ENCODE peak calls at places on chromosomes 12 and 14, in six cellular contexts. One of them, this sample, is unnamed. For H3K27me3, the result is how much of the 10 kb centered on the place peaks cover.

GRCh38 chr12:110254971-110255540 is 26.0 kb upstream of the ATP2A2 start:
- DNase-seq in GM12878: no peak
- DNase-seq in cardiac muscle cell: no peak
- DNase-seq in aorta: no peak
- DNase-seq in effector memory CD4-positive, alpha-beta T cell: no peak
- DNase-seq in mammary epithelial cell: no peak
- DNase-seq in this sample: no peak

GRCh38 chr14:35742448-35742847 is 66.6 kb downstream of the RALGAPA1 start:
- DNase-seq in GM12878: no peak
- DNase-seq in effector memory CD4-positive, alpha-beta T cell: no peak
- DNase-seq in cardiac muscle cell: no peak
- DNase-seq in mammary epithelial cell: no peak
- DNase-seq in aorta: no peak
- DNase-seq in this sample: no peak

GRCh38 chr12:122062832-122063690 is 15.5 kb upstream of the MLXIP start:
- DNase-seq in mammary epithelial cell: peak
- DNase-seq in aorta: peak
- DNase-seq in effector memory CD4-positive, alpha-beta T cell: no peak
- DNase-seq in cardiac muscle cell: peak
- DNase-seq in GM12878: no peak
- DNase-seq in this sample: peak

GRCh38 chr14:50839048-50839447 is 8.1 kb upstream of the NIN start:
- DNase-seq in cardiac muscle cell: no peak
- DNase-seq in aorta: no peak
- DNase-seq in GM12878: no peak
- DNase-seq in effector memory CD4-positive, alpha-beta T cell: no peak
- DNase-seq in mammary epithelial cell: peak
- DNase-seq in this sample: no peak

GRCh38 chr12:108884116-108885012 is 4.5 kb downstream of the DAO start:
- DNase-seq in effector memory CD4-positive, alpha-beta T cell: peak
- DNase-seq in mammary epithelial cell: peak
- DNase-seq in cardiac muscle cell: peak
- DNase-seq in GM12878: no peak
- DNase-seq in aorta: peak
- DNase-seq in this sample: peak

GRCh38 chr14:66507181-66507721 is 696 bp upstream of the GPHN start:
- DNase-seq in GM12878: no peak
- DNase-seq in cardiac muscle cell: no peak
- DNase-seq in mammary epithelial cell: no peak
- DNase-seq in effector memory CD4-positive, alpha-beta T cell: no peak
- DNase-seq in aorta: no peak
- DNase-seq in this sample: no peak

GRCh38 chr12:25592725-25593495 is 39.8 kb upstream of the LMNTD1 start:
- DNase-seq in aorta: no peak
- DNase-seq in mammary epithelial cell: no peak
- DNase-seq in cardiac muscle cell: no peak
- DNase-seq in GM12878: no peak
- DNase-seq in effector memory CD4-positive, alpha-beta T cell: no peak
- DNase-seq in this sample: no peak

GRCh38 chr12:29149691-29150382 is 759 bp downstream of the FAR2 start:
- DNase-seq in aorta: peak
- DNase-seq in mammary epithelial cell: no peak
- DNase-seq in effector memory CD4-positive, alpha-beta T cell: no peak
- DNase-seq in cardiac muscle cell: no peak
- DNase-seq in GM12878: no peak
- DNase-seq in this sample: no peak

GRCh38 chr12:23674064-23674463 is 275.4 kb downstream of the SOX5 start:
- DNase-seq in GM12878: no peak
- DNase-seq in mammary epithelial cell: no peak
- DNase-seq in effector memory CD4-positive, alpha-beta T cell: no peak
- DNase-seq in aorta: no peak
- DNase-seq in cardiac muscle cell: no peak
- DNase-seq in this sample: no peak
- H3K27me3 ChIP-seq in GM12878: under half
- H3K27me3 ChIP-seq in mammary epithelial cell: under half
- H3K27me3 ChIP-seq in effector memory CD4-positive, alpha-beta T cell: under half
- H3K27me3 ChIP-seq in aorta: under half
- H3K27me3 ChIP-seq in cardiac muscle cell: under half
- H3K27me3 ChIP-seq in this sample: under half

GRCh38 chr12:95986635-95987535 is 9.3 kb downstream of the HAL start:
- DNase-seq in mammary epithelial cell: no peak
- DNase-seq in GM12878: no peak
- DNase-seq in cardiac muscle cell: no peak
- DNase-seq in aorta: no peak
- DNase-seq in effector memory CD4-positive, alpha-beta T cell: no peak
- DNase-seq in this sample: no peak
- H3K27me3 ChIP-seq in mammary epithelial cell: under half
- H3K27me3 ChIP-seq in GM12878: under half
- H3K27me3 ChIP-seq in cardiac muscle cell: under half
- H3K27me3 ChIP-seq in aorta: under half
- H3K27me3 ChIP-seq in effector memory CD4-positive, alpha-beta T cell: under half
- H3K27me3 ChIP-seq in this sample: under half

GRCh38 chr12:49293056-49293956 is 1.6 kb upstream of the PRPH start:
- DNase-seq in cardiac muscle cell: peak
- DNase-seq in GM12878: no peak
- DNase-seq in effector memory CD4-positive, alpha-beta T cell: no peak
- DNase-seq in mammary epithelial cell: no peak
- DNase-seq in aorta: peak
- DNase-seq in this sample: peak
- H3K27me3 ChIP-seq in cardiac muscle cell: half or more
- H3K27me3 ChIP-seq in GM12878: under half
- H3K27me3 ChIP-seq in effector memory CD4-positive, alpha-beta T cell: under half
- H3K27me3 ChIP-seq in mammary epithelial cell: under half
- H3K27me3 ChIP-seq in aorta: under half
- H3K27me3 ChIP-seq in this sample: under half

GRCh38 chr14:76759589-76759988 is 1.7 kb upstream of the VASH1 start:
- DNase-seq in aorta: no peak
- DNase-seq in GM12878: no peak
- DNase-seq in cardiac muscle cell: no peak
- DNase-seq in mammary epithelial cell: no peak
- DNase-seq in effector memory CD4-positive, alpha-beta T cell: no peak
- DNase-seq in this sample: no peak
- H3K27me3 ChIP-seq in aorta: under half
- H3K27me3 ChIP-seq in GM12878: under half
- H3K27me3 ChIP-seq in cardiac muscle cell: under half
- H3K27me3 ChIP-seq in mammary epithelial cell: under half
- H3K27me3 ChIP-seq in effector memory CD4-positive, alpha-beta T cell: under half
- H3K27me3 ChIP-seq in this sample: under half

GRCh38 chr12:53739285-53740129 is 12.3 kb upstream of the CALCOCO1 start:
- DNase-seq in GM12878: no peak
- DNase-seq in mammary epithelial cell: no peak
- DNase-seq in effector memory CD4-positive, alpha-beta T cell: no peak
- DNase-seq in aorta: no peak
- DNase-seq in cardiac muscle cell: no peak
- DNase-seq in this sample: no peak
- H3K27me3 ChIP-seq in GM12878: under half
- H3K27me3 ChIP-seq in mammary epithelial cell: under half
- H3K27me3 ChIP-seq in effector memory CD4-positive, alpha-beta T cell: under half
- H3K27me3 ChIP-seq in aorta: under half
- H3K27me3 ChIP-seq in cardiac muscle cell: half or more
- H3K27me3 ChIP-seq in this sample: under half

GRCh38 chr12:4586500-4586899 is 24.5 kb downstream of the DYRK4 start:
- DNase-seq in aorta: no peak
- DNase-seq in effector memory CD4-positive, alpha-beta T cell: no peak
- DNase-seq in GM12878: no peak
- DNase-seq in mammary epithelial cell: no peak
- DNase-seq in cardiac muscle cell: no peak
- DNase-seq in this sample: no peak

GRCh38 chr12:4591180-4591687 is 29.2 kb downstream of the DYRK4 start:
- DNase-seq in aorta: no peak
- DNase-seq in mammary epithelial cell: no peak
- DNase-seq in cardiac muscle cell: no peak
- DNase-seq in effector memory CD4-positive, alpha-beta T cell: no peak
- DNase-seq in GM12878: no peak
- DNase-seq in this sample: no peak

GRCh38 chr12:4587108-4587507 is 25.1 kb downstream of the DYRK4 start:
- DNase-seq in cardiac muscle cell: no peak
- DNase-seq in aorta: no peak
- DNase-seq in GM12878: no peak
- DNase-seq in mammary epithelial cell: no peak
- DNase-seq in effector memory CD4-positive, alpha-beta T cell: no peak
- DNase-seq in this sample: no peak

GRCh38 chr12:4588916-4589315 is 26.9 kb downstream of the DYRK4 start:
- DNase-seq in cardiac muscle cell: no peak
- DNase-seq in GM12878: no peak
- DNase-seq in effector memory CD4-positive, alpha-beta T cell: no peak
- DNase-seq in mammary epithelial cell: no peak
- DNase-seq in aorta: no peak
- DNase-seq in this sample: no peak

DNA sequence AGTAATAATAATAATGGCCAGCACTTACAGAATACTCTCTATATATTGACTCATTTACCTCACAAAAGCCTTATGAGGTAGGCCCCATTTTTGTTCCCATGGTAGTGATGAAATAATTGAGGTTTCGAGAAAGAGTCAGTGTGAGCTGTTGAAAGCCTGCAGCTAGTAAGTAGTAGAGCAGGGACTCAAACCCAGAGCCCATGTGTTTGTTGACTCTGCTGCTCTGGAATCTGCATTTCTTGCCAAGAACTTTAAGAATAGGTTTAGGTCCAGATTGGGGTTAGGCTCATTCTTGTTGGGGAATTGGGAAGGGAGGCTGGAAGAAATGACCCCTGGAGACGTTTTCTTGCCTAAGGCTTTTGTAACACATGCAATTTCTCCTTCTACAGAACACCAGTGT is 27.9 kb downstream of the DYRK4 start:
- DNase-seq in GM12878: no peak
- DNase-seq in effector memory CD4-positive, alpha-beta T cell: no peak
- DNase-seq in mammary epithelial cell: no peak
- DNase-seq in aorta: no peak
- DNase-seq in cardiac muscle cell: no peak
- DNase-seq in this sample: no peak
- H3K27me3 ChIP-seq in GM12878: under half
- H3K27me3 ChIP-seq in effector memory CD4-positive, alpha-beta T cell: under half
- H3K27me3 ChIP-seq in mammary epithelial cell: under half
- H3K27me3 ChIP-seq in aorta: under half
- H3K27me3 ChIP-seq in cardiac muscle cell: under half
- H3K27me3 ChIP-seq in this sample: under half

DNA sequence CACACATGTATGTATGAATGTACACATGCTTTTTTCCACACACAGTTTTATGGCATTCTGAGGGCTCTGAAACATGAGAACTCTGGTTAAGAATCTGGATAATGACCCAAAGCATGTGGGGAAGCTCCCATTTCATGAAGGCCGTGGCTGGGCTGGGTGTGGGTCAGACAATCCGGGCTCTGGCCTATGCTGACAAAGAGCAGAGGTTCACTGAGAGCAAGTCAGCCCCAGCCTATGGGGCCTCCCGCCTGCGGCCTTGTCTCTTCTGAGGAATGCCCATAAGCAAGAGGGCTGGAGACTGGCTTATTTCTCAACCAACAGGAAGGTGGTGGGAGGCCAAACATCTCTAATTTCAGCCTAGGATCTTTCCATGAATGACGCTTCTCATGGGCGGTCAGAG is 8.5 kb downstream of the MYH6 start:
- DNase-seq in mammary epithelial cell: no peak
- DNase-seq in effector memory CD4-positive, alpha-beta T cell: no peak
- DNase-seq in cardiac muscle cell: no peak
- DNase-seq in GM12878: no peak
- DNase-seq in aorta: no peak
- DNase-seq in this sample: no peak
- H3K27me3 ChIP-seq in mammary epithelial cell: under half
- H3K27me3 ChIP-seq in effector memory CD4-positive, alpha-beta T cell: under half
- H3K27me3 ChIP-seq in cardiac muscle cell: under half
- H3K27me3 ChIP-seq in GM12878: under half
- H3K27me3 ChIP-seq in aorta: under half
- H3K27me3 ChIP-seq in this sample: under half

This sample was measured in MG63.